ENCODE peak calls at places on chromosomes 2 and 18, in seven cellular contexts. H is endodermal cell, Y is heart right ventricle, R is colonic mucosa, X is GM23338, V is Peyer's patch, T is esophagus squamous epithelium. K is an unnamed sample.

GRCh38 chr2:105113616-105114275 is 75.9 kb downstream of the MRPS9 start:
- DNase-seq in H (peak; percentile 40), Y (no peak), R (no peak), X (peak; percentile 23), V (no peak), T (no peak), K (no peak)

GRCh38 chr18:51383116-51383515 is 185.6 kb upstream of the MEX3C start:
- DNase-seq in H (peak; percentile 51), Y (no peak), R (no peak), X (no peak), V (no peak), T (no peak), K (no peak)

GRCh38 chr2:217940261-217941220 is 62.3 kb downstream of the TNS1 start:
- DNase-seq in H (no peak), Y (no peak), R (no peak), X (no peak), V (no peak), T (no peak), K (no peak)

GRCh38 chr2:162478721-162479129 is 134.8 kb downstream of the GCA start:
- DNase-seq in H (no peak), Y (no peak), R (no peak), X (no peak), V (no peak), T (no peak), K (no peak)

GRCh38 chr2:234290671-234291070 is 206.2 kb downstream of the ARL4C start:
- DNase-seq in H (no peak), Y (no peak), R (no peak), X (no peak), V (peak; percentile 88), T (no peak), K (no peak)

GRCh38 chr18:54296017-54296416 is 26.7 kb downstream of the POLI start:
- DNase-seq in H (no peak), Y (no peak), R (no peak), X (peak; percentile 45), V (no peak), T (no peak), K (no peak)

GRCh38 chr2:229243880-229244560 is 27.1 kb downstream of the PID1 start:
- DNase-seq in H (no peak), Y (no peak), R (no peak), X (no peak), V (no peak), T (no peak), K (no peak)

GRCh38 chr2:162477011-162477410 is 133.1 kb downstream of the GCA start:
- DNase-seq in H (no peak), Y (no peak), R (no peak), X (no peak), V (no peak), T (no peak), K (no peak)

GRCh38 chr2:55010149-55010591 is 40.1 kb downstream of the RTN4 start:
- DNase-seq in H (no peak), Y (no peak), R (peak; percentile 83), X (no peak), V (peak; percentile 85), T (no peak), K (peak; percentile 26)

GRCh38 chr2:20593072-20594034 is 57.5 kb downstream of the HS1BP3 start:
- DNase-seq in H (peak; percentile 36), Y (peak; percentile 52), R (no peak), X (no peak), V (peak; percentile 64), T (no peak), K (no peak)

GRCh38 chr2:238344035-238344434 is 23.7 kb downstream of the TRAF3IP1 start:
- DNase-seq in H (no peak), Y (no peak), R (no peak), X (no peak), V (no peak), T (no peak), K (no peak)

GRCh38 chr2:82636411-82637020 is 1822.6 kb downstream of the SUCLG1 start:
- DNase-seq in H (no peak), Y (no peak), R (no peak), X (no peak), V (no peak), T (no peak), K (no peak)

GRCh38 chr18:57975805-57976204 is 68.2 kb upstream of the NEDD4L start:
- DNase-seq in H (no peak), Y (no peak), R (no peak), X (no peak), V (no peak), T (no peak), K (no peak)

GRCh38 chr2:152560163-152560562 is 157.1 kb downstream of the PRPF40A start:
- DNase-seq in H (no peak), Y (no peak), R (no peak), X (no peak), V (no peak), T (no peak), K (no peak)

GRCh38 chr18:41096504-41096903 is 858.5 kb upstream of the PIK3C3 start:
- DNase-seq in H (no peak), Y (no peak), R (no peak), X (no peak), V (no peak), T (no peak), K (no peak)

GRCh38 chr2:15058015-15058414 is 425.5 kb downstream of the LRATD1 start:
- DNase-seq in H (peak; percentile 66), Y (no peak), R (no peak), X (peak; percentile 74), V (no peak), T (no peak), K (no peak)

GRCh38 chr2:33291278-33292013 is 185.0 kb upstream of the RASGRP3 start:
- DNase-seq in H (no peak), Y (no peak), R (peak; percentile 22), X (no peak), V (no peak), T (no peak), K (no peak)

GRCh38 chr2:234287650-234288049 is 209.2 kb downstream of the ARL4C start:
- DNase-seq in H (no peak), Y (no peak), R (peak; percentile 57), X (no peak), V (no peak), T (no peak), K (no peak)

DNA sequence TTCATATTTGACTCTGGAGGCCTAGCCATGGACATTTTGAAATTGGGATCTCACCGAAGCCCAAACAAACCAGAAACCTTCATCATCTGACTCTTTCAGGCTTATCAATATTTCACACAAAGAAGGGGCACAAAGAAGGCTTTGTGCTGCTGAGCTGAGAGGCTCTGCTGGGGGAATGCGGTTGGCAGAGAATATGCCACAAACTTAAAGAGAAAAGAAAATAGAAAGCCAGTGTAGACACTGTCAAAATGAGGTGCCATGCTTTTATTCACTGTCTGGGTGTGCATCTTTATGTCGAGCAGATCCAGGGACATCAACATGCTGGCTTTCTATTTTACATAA is 162.6 kb downstream of the QPCT start:
- DNase-seq in H (no peak), Y (no peak), R (no peak), X (no peak), V (no peak), T (no peak), K (no peak)
- H3K27ac ChIP-seq in H (peak overlapping the region; percentile 83), Y (peak overlapping the region; percentile 93), R (no peak overlapping the region), X (no peak overlapping the region), V (no peak overlapping the region), T (no peak overlapping the region), K (no peak overlapping the region)

GRCh38 chr2:40062381-40062780 is 283.3 kb upstream of the THUMPD2 start:
- DNase-seq in H (no peak), Y (no peak), R (no peak), X (no peak), V (no peak), T (no peak), K (no peak)
- H3K27ac ChIP-seq in H (no peak overlapping the region), Y (no peak overlapping the region), R (no peak overlapping the region), X (no peak overlapping the region), V (no peak overlapping the region), T (no peak overlapping the region), K (no peak overlapping the region)

GRCh38 chr18:70243131-70243530 is 37.6 kb upstream of the RTTN start:
- DNase-seq in H (no peak), Y (no peak), R (peak; percentile 66), X (no peak), V (no peak), T (no peak), K (no peak)
- H3K27ac ChIP-seq in H (no peak overlapping the region), Y (no peak overlapping the region), R (no peak overlapping the region), X (no peak overlapping the region), V (no peak overlapping the region), T (no peak overlapping the region), K (no peak overlapping the region)

DNA sequence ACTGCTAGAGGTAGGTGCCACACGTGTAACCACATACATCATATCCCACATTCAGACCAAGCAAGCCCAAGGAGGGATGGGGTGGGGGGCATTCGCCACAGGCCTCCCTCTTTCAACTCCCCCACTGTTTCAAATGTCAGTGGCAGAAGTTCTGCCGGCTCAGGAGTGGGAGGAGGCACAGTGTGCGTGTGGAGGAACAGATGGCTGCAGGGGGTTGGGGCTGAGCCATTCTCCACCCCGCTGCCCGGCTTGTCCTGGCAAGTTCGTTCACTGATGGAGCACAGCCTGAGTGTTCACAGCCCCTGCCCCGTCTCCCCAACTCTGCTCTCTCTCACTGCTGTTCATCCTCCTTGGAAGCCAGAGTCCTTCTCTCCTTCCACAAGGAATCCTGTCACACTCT is 75.4 kb upstream of the TANC1 start:
- DNase-seq in H (no peak), Y (no peak), R (no peak), X (no peak), V (no peak), T (no peak), K (no peak)
- H3K27ac ChIP-seq in H (no peak overlapping the region), Y (no peak overlapping the region), R (no peak overlapping the region), X (no peak overlapping the region), V (no peak overlapping the region), T (peak overlapping the region; percentile 53), K (no peak overlapping the region)